ENCODE peak calls at places on chromosomes 2 and 18, in nine cellular contexts. X is nephron progenitor cell, I is Calu3, E is GM13977, U is tibial artery, N is GM10248, K is GM06990, R is fibroblast of pulmonary artery, F is lower lobe of right lung. P is an unnamed sample.

GRCh38 chr18:48801728-48802542 is 148.8 kb downstream of the SMAD7 start:
- DNase-seq in X (no peak), I (no peak), E (no peak), U (peak; percentile 15), N (no peak), K (no peak), R (no peak), F (peak; percentile 12), P (peak; percentile 25)

GRCh38 chr2:217459675-217460405 is 543.0 kb downstream of the TNS1 start:
- DNase-seq in X (no peak), I (no peak), E (no peak), U (no peak), N (no peak), K (no peak), R (no peak), F (no peak), P (no peak)

GRCh38 chr2:109440507-109441156 is 173.1 kb downstream of the SEPTIN10 start:
- DNase-seq in X (no peak), I (no peak), E (no peak), U (no peak), N (no peak), K (no peak), R (peak; percentile 27), F (no peak), P (no peak)

GRCh38 chr2:11579867-11580659 is 46.2 kb downstream of the GREB1 start:
- DNase-seq in X (no peak), I (no peak), E (no peak), U (no peak), N (no peak), K (no peak), R (no peak), F (no peak), P (no peak)

GRCh38 chr2:191218292-191218898 is 26.8 kb upstream of the MYO1B start:
- DNase-seq in X (peak; percentile 68), I (peak; percentile 68), E (peak; percentile 16), U (no peak), N (no peak), K (no peak), R (peak; percentile 89), F (no peak), P (peak; percentile 85)

GRCh38 chr2:198390670-198391069 is 586.3 kb downstream of the PLCL1 start:
- DNase-seq in X (no peak), I (no peak), E (no peak), U (no peak), N (no peak), K (no peak), R (no peak), F (no peak), P (no peak)

GRCh38 chr2:40209728-40210127 is 242.2 kb downstream of the SLC8A1 start:
- DNase-seq in X (no peak), I (no peak), E (no peak), U (no peak), N (no peak), K (no peak), R (no peak), F (no peak), P (no peak)

GRCh38 chr2:72676341-72677025 is 149.3 kb downstream of the EXOC6B start:
- DNase-seq in X (no peak), I (no peak), E (no peak), U (no peak), N (no peak), K (no peak), R (peak; percentile 17), F (no peak), P (no peak)

GRCh38 chr2:67825476-67825875 is 237.3 kb downstream of the C1D start:
- DNase-seq in X (no peak), I (no peak), E (no peak), U (no peak), N (no peak), K (no peak), R (peak; percentile 83), F (no peak), P (no peak)

GRCh38 chr18:23934252-23934651 is 80.3 kb upstream of the TTC39C start:
- DNase-seq in X (no peak), I (no peak), E (no peak), U (no peak), N (no peak), K (no peak), R (no peak), F (no peak), P (no peak)

GRCh38 chr2:31151501-31151900 is 13.3 kb upstream of the GALNT14 start:
- DNase-seq in X (no peak), I (no peak), E (no peak), U (no peak), N (no peak), K (no peak), R (no peak), F (no peak), P (no peak)
- TF ChIP-seq CTCF in X (no peak), I (no peak), E (no peak), U (no peak), N (no peak), K (no peak), R (no peak), F (no peak), P (no peak)

GRCh38 chr2:96111823-96112500 is 4.4 kb downstream of the ADRA2B start:
- DNase-seq in X (no peak), I (no peak), E (no peak), U (no peak), N (no peak), K (no peak), R (no peak), F (peak; percentile 24), P (no peak)
- TF ChIP-seq CTCF in X (no peak), I (no peak), E (no peak), U (no peak), N (no peak), K (no peak), R (no peak), F (no peak), P (no peak)

DNA sequence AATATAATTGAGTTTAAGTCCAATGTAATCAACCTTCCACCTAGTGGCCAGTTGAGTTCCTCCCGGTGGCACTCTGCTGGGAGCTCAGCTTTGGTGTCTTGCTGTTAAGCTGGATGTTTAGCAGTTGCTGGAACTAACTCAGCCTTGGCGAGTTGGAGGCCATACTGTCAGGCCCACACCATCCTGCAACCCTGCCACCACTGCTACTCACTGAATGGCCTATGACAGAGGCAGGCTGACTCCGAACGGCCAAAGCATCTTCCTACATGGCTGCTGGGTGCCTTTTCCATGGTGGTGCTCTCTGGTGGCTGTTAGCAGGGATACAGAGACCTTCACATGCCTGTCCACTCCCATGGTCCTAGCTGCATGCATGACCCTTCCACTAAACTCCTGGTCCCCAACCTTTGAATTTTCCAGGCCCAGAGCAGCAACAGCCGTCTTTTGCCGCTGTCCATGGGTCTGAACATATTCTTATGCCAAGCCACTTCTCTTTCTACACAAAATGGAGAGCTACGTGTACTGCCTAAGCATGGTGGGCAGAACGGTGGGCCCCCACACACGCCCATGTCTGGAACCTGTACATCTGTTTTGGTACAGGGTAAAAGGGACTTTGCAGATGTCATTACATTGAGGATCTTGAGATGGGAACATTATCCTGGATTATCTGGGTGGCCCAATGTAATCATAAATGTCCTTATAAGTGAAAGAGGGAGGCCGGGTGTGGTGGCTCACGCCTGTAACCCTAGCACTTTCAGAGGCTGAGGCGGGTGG is 15.0 kb upstream of the TRAF3IP1 start:
- DNase-seq in X (no peak), I (no peak), E (no peak), U (no peak), N (no peak), K (no peak), R (no peak), F (no peak), P (no peak)
- TF ChIP-seq CTCF in X (peak; percentile 2), I (peak; percentile 33), E (peak; percentile 17), U (no peak), N (peak; percentile 21), K (peak; percentile 41), R (peak; percentile 23), F (peak; percentile 16), P (no peak)

GRCh38 chr2:206443735-206444527 is 599 bp downstream of the ADAM23 start:
- DNase-seq in X (peak; percentile 68), I (peak; percentile 30), E (peak; percentile 73), U (no peak), N (peak; percentile 41), K (peak; percentile 66), R (peak; percentile 32), F (no peak), P (peak; percentile 20)

GRCh38 chr2:206445948-206446347 is 2.6 kb downstream of the ADAM23 start:
- DNase-seq in X (no peak), I (no peak), E (no peak), U (no peak), N (no peak), K (no peak), R (no peak), F (no peak), P (no peak)

GRCh38 chr2:206442516-206442853 is 847 bp upstream of the ADAM23 start:
- DNase-seq in X (no peak), I (no peak), E (no peak), U (no peak), N (peak; percentile 13), K (no peak), R (no peak), F (no peak), P (no peak)

GRCh38 chr2:206438196-206438727 is 5.1 kb upstream of the ADAM23 start:
- DNase-seq in X (no peak), I (no peak), E (no peak), U (no peak), N (no peak), K (no peak), R (no peak), F (no peak), P (no peak)

DNA sequence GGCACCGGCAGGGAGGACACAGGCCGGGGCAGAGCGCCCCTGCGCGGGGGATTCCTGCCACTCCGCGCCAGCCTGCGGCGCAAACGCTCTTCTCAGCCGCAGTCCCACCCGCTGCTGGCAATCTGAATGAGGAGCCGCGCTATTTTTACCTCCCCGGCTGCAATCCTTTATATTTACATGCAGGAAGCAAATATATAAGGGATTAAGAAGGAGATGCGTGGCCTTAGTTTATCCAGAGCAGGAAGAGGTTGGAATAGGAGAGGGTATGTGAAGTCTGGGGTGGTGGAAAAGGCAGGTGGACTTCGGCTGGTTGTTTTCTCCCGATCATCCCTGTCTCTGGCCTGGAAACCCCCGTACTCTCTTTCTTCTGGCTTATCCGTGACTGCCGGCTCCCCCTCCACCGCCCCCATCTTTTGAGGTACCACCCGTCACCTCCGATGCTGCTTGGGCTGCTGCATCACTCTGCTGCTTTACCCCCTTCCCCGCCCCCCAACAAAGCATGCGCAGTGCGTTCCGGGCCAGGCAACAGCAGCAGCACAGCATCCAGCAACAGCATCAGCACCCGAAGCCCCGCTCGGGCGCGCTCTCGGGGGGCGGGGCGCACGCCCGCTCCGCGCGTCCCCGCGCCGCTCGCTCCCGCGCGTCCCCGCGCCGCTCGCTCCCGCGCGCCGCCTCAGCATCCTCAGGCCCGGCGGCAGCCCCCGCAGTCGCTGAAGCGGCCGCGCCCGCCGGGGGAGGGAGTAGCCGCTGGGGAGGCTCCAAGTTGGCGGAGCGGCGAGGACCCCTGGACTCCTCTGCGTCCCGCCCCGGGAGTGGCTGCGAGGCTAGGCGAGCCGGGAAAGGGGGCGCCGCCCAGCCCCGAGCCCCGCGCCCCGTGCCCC is at the start of gene ADAM23:
- DNase-seq in X (peak; percentile 80), I (peak; percentile 60), E (peak; percentile 87), U (no peak), N (peak; percentile 64), K (peak; percentile 84), R (peak; percentile 40), F (no peak), P (peak; percentile 49)
- TF ChIP-seq CTCF in X (peak; percentile 33), I (no peak), E (peak; percentile 20), U (no peak), N (no peak), K (peak; percentile 55), R (no peak), F (no peak), P (no peak)

P was measured in activated CD8-positive, alpha-beta T cell treated with anti-CD3 and anti-CD28 coated beads for 36 hours.